ENCODE peak calls at places on chromosomes 7 and 10, in nine cellular contexts. One of them, this sample, is unnamed.

GRCh38 chr7:13179011-13179574 is 491.7 kb downstream of the ARL4A start:
- DNase-seq in tibial artery: no peak
- DNase-seq in endothelial cell of umbilical vein: peak
- DNase-seq in stimulated activated CD4-positive, alpha-beta T cell treated with anti-CD3 and anti-CD28 coated beads, Interleukin-12 subunit alpha, Interleukin-12 subunit beta, amount 100 ng/mL, for 4 hours: no peak
- DNase-seq in COR-L47: peak
- DNase-seq in epithelial cell of esophagus: peak
- DNase-seq in hepatocyte: no peak
- DNase-seq in iPS-NIHi11: no peak
- DNase-seq in stimulated activated CD8-positive, alpha-beta memory T cell treated with anti-CD3 and anti-CD28 coated beads, Interleukin-4, amount 100 ng/mL, for 1 hour: no peak
- DNase-seq in this sample: peak

GRCh38 chr7:5822742-5823503 is 41.5 kb upstream of the RNF216 start:
- DNase-seq in tibial artery: peak
- DNase-seq in endothelial cell of umbilical vein: peak
- DNase-seq in stimulated activated CD4-positive, alpha-beta T cell treated with anti-CD3 and anti-CD28 coated beads, Interleukin-12 subunit alpha, Interleukin-12 subunit beta, amount 100 ng/mL, for 4 hours: peak
- DNase-seq in COR-L47: peak
- DNase-seq in epithelial cell of esophagus: peak
- DNase-seq in hepatocyte: peak
- DNase-seq in iPS-NIHi11: peak
- DNase-seq in stimulated activated CD8-positive, alpha-beta memory T cell treated with anti-CD3 and anti-CD28 coated beads, Interleukin-4, amount 100 ng/mL, for 1 hour: peak
- DNase-seq in this sample: peak

GRCh38 chr7:79461660-79462059 is 8.2 kb upstream of the MAGI2 start:
- DNase-seq in tibial artery: no peak
- DNase-seq in endothelial cell of umbilical vein: peak
- DNase-seq in stimulated activated CD4-positive, alpha-beta T cell treated with anti-CD3 and anti-CD28 coated beads, Interleukin-12 subunit alpha, Interleukin-12 subunit beta, amount 100 ng/mL, for 4 hours: no peak
- DNase-seq in COR-L47: no peak
- DNase-seq in epithelial cell of esophagus: peak
- DNase-seq in hepatocyte: peak
- DNase-seq in iPS-NIHi11: no peak
- DNase-seq in stimulated activated CD8-positive, alpha-beta memory T cell treated with anti-CD3 and anti-CD28 coated beads, Interleukin-4, amount 100 ng/mL, for 1 hour: no peak
- DNase-seq in this sample: peak

GRCh38 chr10:30432631-30433285 is 1.2 kb upstream of the MAP3K8 start:
- DNase-seq in tibial artery: peak
- DNase-seq in endothelial cell of umbilical vein: no peak
- DNase-seq in stimulated activated CD4-positive, alpha-beta T cell treated with anti-CD3 and anti-CD28 coated beads, Interleukin-12 subunit alpha, Interleukin-12 subunit beta, amount 100 ng/mL, for 4 hours: no peak
- DNase-seq in COR-L47: no peak
- DNase-seq in epithelial cell of esophagus: no peak
- DNase-seq in hepatocyte: no peak
- DNase-seq in iPS-NIHi11: peak
- DNase-seq in stimulated activated CD8-positive, alpha-beta memory T cell treated with anti-CD3 and anti-CD28 coated beads, Interleukin-4, amount 100 ng/mL, for 1 hour: no peak
- DNase-seq in this sample: peak

GRCh38 chr10:62386401-62387320 is 12.5 kb downstream of the ZNF365 start:
- DNase-seq in tibial artery: no peak
- DNase-seq in endothelial cell of umbilical vein: no peak
- DNase-seq in stimulated activated CD4-positive, alpha-beta T cell treated with anti-CD3 and anti-CD28 coated beads, Interleukin-12 subunit alpha, Interleukin-12 subunit beta, amount 100 ng/mL, for 4 hours: no peak
- DNase-seq in COR-L47: no peak
- DNase-seq in epithelial cell of esophagus: peak
- DNase-seq in hepatocyte: no peak
- DNase-seq in iPS-NIHi11: no peak
- DNase-seq in stimulated activated CD8-positive, alpha-beta memory T cell treated with anti-CD3 and anti-CD28 coated beads, Interleukin-4, amount 100 ng/mL, for 1 hour: no peak
- DNase-seq in this sample: no peak

GRCh38 chr7:44383566-44383965 is 58.2 kb upstream of the CAMK2B start:
- DNase-seq in tibial artery: peak
- DNase-seq in endothelial cell of umbilical vein: peak
- DNase-seq in stimulated activated CD4-positive, alpha-beta T cell treated with anti-CD3 and anti-CD28 coated beads, Interleukin-12 subunit alpha, Interleukin-12 subunit beta, amount 100 ng/mL, for 4 hours: no peak
- DNase-seq in COR-L47: no peak
- DNase-seq in epithelial cell of esophagus: no peak
- DNase-seq in hepatocyte: no peak
- DNase-seq in iPS-NIHi11: no peak
- DNase-seq in stimulated activated CD8-positive, alpha-beta memory T cell treated with anti-CD3 and anti-CD28 coated beads, Interleukin-4, amount 100 ng/mL, for 1 hour: no peak
- DNase-seq in this sample: no peak

GRCh38 chr7:80900583-80901576 is 18.0 kb downstream of the SEMA3C start:
- DNase-seq in tibial artery: no peak
- DNase-seq in endothelial cell of umbilical vein: peak
- DNase-seq in stimulated activated CD4-positive, alpha-beta T cell treated with anti-CD3 and anti-CD28 coated beads, Interleukin-12 subunit alpha, Interleukin-12 subunit beta, amount 100 ng/mL, for 4 hours: no peak
- DNase-seq in COR-L47: no peak
- DNase-seq in epithelial cell of esophagus: peak
- DNase-seq in hepatocyte: no peak
- DNase-seq in iPS-NIHi11: no peak
- DNase-seq in stimulated activated CD8-positive, alpha-beta memory T cell treated with anti-CD3 and anti-CD28 coated beads, Interleukin-4, amount 100 ng/mL, for 1 hour: no peak
- DNase-seq in this sample: no peak

GRCh38 chr7:14336256-14336655 is 346.8 kb upstream of the ETV1 start:
- DNase-seq in tibial artery: no peak
- DNase-seq in endothelial cell of umbilical vein: no peak
- DNase-seq in stimulated activated CD4-positive, alpha-beta T cell treated with anti-CD3 and anti-CD28 coated beads, Interleukin-12 subunit alpha, Interleukin-12 subunit beta, amount 100 ng/mL, for 4 hours: no peak
- DNase-seq in COR-L47: no peak
- DNase-seq in epithelial cell of esophagus: no peak
- DNase-seq in hepatocyte: no peak
- DNase-seq in iPS-NIHi11: no peak
- DNase-seq in stimulated activated CD8-positive, alpha-beta memory T cell treated with anti-CD3 and anti-CD28 coated beads, Interleukin-4, amount 100 ng/mL, for 1 hour: no peak
- DNase-seq in this sample: no peak

GRCh38 chr7:143259765-143260164 is 3.5 kb upstream of the GSTK1 start:
- DNase-seq in tibial artery: no peak
- DNase-seq in endothelial cell of umbilical vein: no peak
- DNase-seq in stimulated activated CD4-positive, alpha-beta T cell treated with anti-CD3 and anti-CD28 coated beads, Interleukin-12 subunit alpha, Interleukin-12 subunit beta, amount 100 ng/mL, for 4 hours: no peak
- DNase-seq in COR-L47: no peak
- DNase-seq in epithelial cell of esophagus: peak
- DNase-seq in hepatocyte: peak
- DNase-seq in iPS-NIHi11: no peak
- DNase-seq in stimulated activated CD8-positive, alpha-beta memory T cell treated with anti-CD3 and anti-CD28 coated beads, Interleukin-4, amount 100 ng/mL, for 1 hour: no peak
- DNase-seq in this sample: peak

GRCh38 chr7:154296443-154296842 is 244.2 kb downstream of the DPP6 start:
- DNase-seq in tibial artery: no peak
- DNase-seq in endothelial cell of umbilical vein: no peak
- DNase-seq in stimulated activated CD4-positive, alpha-beta T cell treated with anti-CD3 and anti-CD28 coated beads, Interleukin-12 subunit alpha, Interleukin-12 subunit beta, amount 100 ng/mL, for 4 hours: no peak
- DNase-seq in COR-L47: no peak
- DNase-seq in epithelial cell of esophagus: no peak
- DNase-seq in hepatocyte: no peak
- DNase-seq in iPS-NIHi11: no peak
- DNase-seq in stimulated activated CD8-positive, alpha-beta memory T cell treated with anti-CD3 and anti-CD28 coated beads, Interleukin-4, amount 100 ng/mL, for 1 hour: no peak
- DNase-seq in this sample: no peak

GRCh38 chr7:72042855-72043254 is 369.3 kb downstream of the CALN1 start:
- DNase-seq in tibial artery: no peak
- DNase-seq in endothelial cell of umbilical vein: no peak
- DNase-seq in stimulated activated CD4-positive, alpha-beta T cell treated with anti-CD3 and anti-CD28 coated beads, Interleukin-12 subunit alpha, Interleukin-12 subunit beta, amount 100 ng/mL, for 4 hours: no peak
- DNase-seq in COR-L47: no peak
- DNase-seq in epithelial cell of esophagus: no peak
- DNase-seq in hepatocyte: no peak
- DNase-seq in iPS-NIHi11: no peak
- DNase-seq in stimulated activated CD8-positive, alpha-beta memory T cell treated with anti-CD3 and anti-CD28 coated beads, Interleukin-4, amount 100 ng/mL, for 1 hour: no peak
- DNase-seq in this sample: no peak

GRCh38 chr10:6267941-6268340 is 65.2 kb downstream of the PFKFB3 start:
- DNase-seq in tibial artery: no peak
- DNase-seq in endothelial cell of umbilical vein: no peak
- DNase-seq in stimulated activated CD4-positive, alpha-beta T cell treated with anti-CD3 and anti-CD28 coated beads, Interleukin-12 subunit alpha, Interleukin-12 subunit beta, amount 100 ng/mL, for 4 hours: no peak
- DNase-seq in COR-L47: no peak
- DNase-seq in epithelial cell of esophagus: no peak
- DNase-seq in hepatocyte: no peak
- DNase-seq in iPS-NIHi11: no peak
- DNase-seq in stimulated activated CD8-positive, alpha-beta memory T cell treated with anti-CD3 and anti-CD28 coated beads, Interleukin-4, amount 100 ng/mL, for 1 hour: no peak
- DNase-seq in this sample: no peak

GRCh38 chr10:128511284-128511683 is 385.1 kb upstream of the MKI67 start:
- DNase-seq in tibial artery: no peak
- DNase-seq in endothelial cell of umbilical vein: no peak
- DNase-seq in stimulated activated CD4-positive, alpha-beta T cell treated with anti-CD3 and anti-CD28 coated beads, Interleukin-12 subunit alpha, Interleukin-12 subunit beta, amount 100 ng/mL, for 4 hours: no peak
- DNase-seq in COR-L47: no peak
- DNase-seq in epithelial cell of esophagus: no peak
- DNase-seq in hepatocyte: no peak
- DNase-seq in iPS-NIHi11: no peak
- DNase-seq in stimulated activated CD8-positive, alpha-beta memory T cell treated with anti-CD3 and anti-CD28 coated beads, Interleukin-4, amount 100 ng/mL, for 1 hour: no peak
- DNase-seq in this sample: no peak

This sample was measured in DMS53.